ENCODE peak calls at places on chromosomes 3 and 15, in seven cellular contexts. R, F, V, S, B, P and W are unnamed samples.

GRCh38 chr15:42843699-42844098 is 76.9 kb downstream of the TTBK2 start:
- DNase-seq in F (no peak), B (no peak), R (no peak), V (no peak), P (peak), S (no peak), W (no peak)

GRCh38 chr3:184040010-184040409 is 8.5 kb downstream of the HTR3D start:
- DNase-seq in P (peak), R (no peak), S (no peak), F (peak), B (no peak), V (peak), W (peak)

GRCh38 chr3:175743733-175744400 is 884.7 kb downstream of the NAALADL2 start:
- DNase-seq in S (no peak), R (no peak), P (no peak), B (no peak), F (peak), V (peak), W (no peak)

GRCh38 chr15:65870889-65871533 is 1.7 kb downstream of the RAB11A start:
- DNase-seq in S (peak), V (peak), B (no peak), F (peak), R (no peak), P (peak), W (no peak)

GRCh38 chr15:90249123-90249863 is at the start of gene TTLL13:
- DNase-seq in P (peak), F (peak), R (peak), S (no peak), B (peak), V (peak), W (peak)

GRCh38 chr3:11331101-11331500 is 58.9 kb downstream of the ATG7 start:
- DNase-seq in B (no peak), V (peak), P (no peak), R (no peak), F (no peak), S (no peak), W (no peak)

GRCh38 chr15:78629031-78629715 is 8.4 kb upstream of the CHRNA3 start:
- DNase-seq in P (no peak), F (no peak), S (no peak), V (no peak), B (no peak), R (no peak), W (no peak)

GRCh38 chr3:170502297-170502696 is 83.6 kb downstream of the SLC7A14 start:
- DNase-seq in B (no peak), S (no peak), P (no peak), R (no peak), V (peak), F (no peak), W (no peak)

GRCh38 chr3:72152551-72153476 is 367.9 kb upstream of the PROK2 start:
- DNase-seq in V (peak), F (peak), S (no peak), B (no peak), P (no peak), R (peak), W (no peak)

GRCh38 chr15:27955087-27955486 is 144.0 kb downstream of the OCA2 start:
- DNase-seq in B (no peak), S (no peak), P (no peak), V (no peak), R (no peak), F (no peak), W (no peak)

GRCh38 chr3:72154391-72155300 is 369.7 kb upstream of the PROK2 start:
- DNase-seq in R (no peak), B (no peak), S (no peak), P (no peak), F (no peak), V (peak), W (no peak)

GRCh38 chr3:20405731-20406130 is 219.7 kb upstream of the SGO1 start:
- DNase-seq in S (no peak), B (no peak), V (no peak), F (no peak), P (no peak), R (no peak), W (no peak)

GRCh38 chr15:80999623-81000036 is 1.1 kb upstream of the TLNRD1 start:
- DNase-seq in B (peak), V (no peak), S (peak), R (no peak), P (no peak), F (no peak), W (no peak)

GRCh38 chr3:178748874-178749273 is 212.6 kb downstream of the KCNMB2 start:
- DNase-seq in S (no peak), R (no peak), P (no peak), V (no peak), B (no peak), F (no peak), W (no peak)

GRCh38 chr15:56759450-56759845 is 26.1 kb upstream of the ZNF280D start:
- DNase-seq in V (peak), R (peak), B (no peak), F (no peak), S (no peak), P (no peak), W (peak)

GRCh38 chr15:22884344-22884743 is 45.9 kb downstream of the NIPA2 start:
- DNase-seq in S (no peak), R (no peak), B (no peak), V (no peak), P (no peak), F (no peak), W (no peak)

GRCh38 chr3:81816473-81817260 is 55.2 kb upstream of the GBE1 start:
- DNase-seq in V (peak), R (peak), S (no peak), B (no peak), F (no peak), P (no peak), W (no peak)

GRCh38 chr3:17132286-17133115 is 247.7 kb downstream of the PLCL2 start:
- DNase-seq in F (no peak), P (no peak), S (no peak), V (no peak), R (no peak), B (no peak), W (no peak)

GRCh38 chr3:63975705-63976104 is 47.6 kb downstream of the PSMD6 start:
- DNase-seq in P (no peak), V (no peak), B (no peak), S (no peak), R (peak), F (no peak), W (no peak)

GRCh38 chr3:170740726-170741591 is 129.0 kb downstream of the RPL22L1 start:
- DNase-seq in F (peak), V (peak), S (no peak), P (peak), R (peak), B (no peak), W (peak)

DNA sequence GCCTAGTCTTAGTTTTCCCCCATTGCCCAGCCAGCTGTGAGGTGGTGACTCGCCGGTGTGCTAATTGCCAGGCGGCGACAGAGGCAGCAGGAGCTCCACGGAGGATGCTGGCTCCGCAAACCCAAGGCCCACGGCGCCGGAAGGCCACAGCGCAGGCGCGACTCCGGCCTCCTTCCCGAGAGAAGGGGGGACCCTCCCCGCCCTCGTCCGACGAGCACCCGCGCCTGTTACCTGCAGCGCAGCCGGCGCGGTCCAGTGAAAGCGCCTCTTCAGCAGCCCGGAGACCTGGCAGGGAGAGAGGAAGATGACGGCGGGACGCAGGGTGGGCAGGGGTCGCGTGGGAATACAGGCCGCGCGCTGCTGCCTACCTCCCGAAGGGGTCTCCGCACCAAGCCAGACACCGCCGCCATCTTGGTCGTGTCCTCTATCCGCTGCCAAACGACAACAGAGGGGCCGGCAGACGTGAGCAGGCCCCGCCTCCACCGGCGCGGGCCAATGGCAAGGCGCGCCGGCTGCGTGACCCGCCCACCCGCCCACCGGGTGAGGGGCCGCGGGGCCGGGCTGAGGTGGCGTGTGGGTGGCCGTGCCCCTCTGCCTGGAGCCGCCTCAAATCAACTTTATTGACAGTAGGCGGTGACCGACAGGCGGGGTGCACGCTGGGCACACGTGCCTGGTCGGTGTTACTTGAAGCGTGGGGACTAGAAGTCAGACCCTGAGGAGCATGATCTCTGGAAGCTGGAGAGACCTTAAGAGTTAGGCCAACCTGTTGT is at the start of gene PDHB:
- DNase-seq in P (peak), S (peak), R (peak), V (peak), F (peak), B (peak), W (peak)
- TF ChIP-seq POLR2A in P (peak), S (peak), R (peak), V (peak), F (peak), B (peak), W (peak)

GRCh38 chr15:52255935-52256334 is 39.7 kb downstream of the MYO5C start:
- DNase-seq in B (no peak), F (no peak), S (no peak), V (no peak), P (no peak), R (no peak), W (no peak)

GRCh38 chr15:52252781-52253180 is 42.8 kb downstream of the MYO5C start:
- DNase-seq in B (no peak), S (no peak), P (no peak), V (peak), F (peak), R (no peak), W (peak)

GRCh38 chr15:52256366-52256765 is 39.2 kb downstream of the MYO5C start:
- DNase-seq in F (peak), S (peak), V (peak), R (peak), P (peak), B (peak), W (peak)

GRCh38 chr15:52255008-52255407 is 40.6 kb downstream of the MYO5C start:
- DNase-seq in P (no peak), S (no peak), B (no peak), F (no peak), V (peak), R (no peak), W (no peak)

GRCh38 chr15:52254331-52254730 is 41.3 kb downstream of the MYO5C start:
- DNase-seq in S (no peak), P (no peak), B (no peak), F (no peak), V (no peak), R (no peak), W (no peak)
- TF ChIP-seq POLR2A in S (no peak), P (no peak), B (no peak), F (no peak), V (no peak), R (no peak), W (no peak)

DNA sequence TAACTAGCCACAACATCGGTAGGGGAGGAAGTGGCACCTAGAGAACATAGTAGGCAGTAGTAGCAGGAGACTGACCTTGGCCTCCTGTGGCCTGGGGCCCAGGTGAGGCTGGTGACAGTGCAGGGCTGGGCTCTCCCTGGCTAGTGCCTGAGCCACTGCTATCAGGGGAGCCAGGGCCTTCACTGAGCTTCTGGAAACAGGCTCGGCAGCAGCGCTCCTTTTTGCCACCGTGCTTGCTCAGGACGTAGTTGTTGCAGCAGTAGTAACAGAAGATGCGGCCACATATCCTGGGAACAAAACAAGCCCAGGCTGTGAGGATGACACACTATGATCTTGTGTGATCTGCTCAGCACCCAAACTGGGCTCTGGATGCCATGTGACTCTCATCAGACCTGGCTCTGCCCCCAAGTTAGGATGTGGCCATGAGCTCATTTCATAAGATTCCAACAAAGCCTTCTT is 15.1 kb downstream of the CXCR6 start:
- DNase-seq in F (no peak), R (no peak), S (no peak), P (no peak), V (peak), B (no peak), W (no peak)
- TF ChIP-seq POLR2A in F (no peak), R (no peak), S (no peak), P (no peak), V (no peak), B (no peak), W (no peak)

DNA sequence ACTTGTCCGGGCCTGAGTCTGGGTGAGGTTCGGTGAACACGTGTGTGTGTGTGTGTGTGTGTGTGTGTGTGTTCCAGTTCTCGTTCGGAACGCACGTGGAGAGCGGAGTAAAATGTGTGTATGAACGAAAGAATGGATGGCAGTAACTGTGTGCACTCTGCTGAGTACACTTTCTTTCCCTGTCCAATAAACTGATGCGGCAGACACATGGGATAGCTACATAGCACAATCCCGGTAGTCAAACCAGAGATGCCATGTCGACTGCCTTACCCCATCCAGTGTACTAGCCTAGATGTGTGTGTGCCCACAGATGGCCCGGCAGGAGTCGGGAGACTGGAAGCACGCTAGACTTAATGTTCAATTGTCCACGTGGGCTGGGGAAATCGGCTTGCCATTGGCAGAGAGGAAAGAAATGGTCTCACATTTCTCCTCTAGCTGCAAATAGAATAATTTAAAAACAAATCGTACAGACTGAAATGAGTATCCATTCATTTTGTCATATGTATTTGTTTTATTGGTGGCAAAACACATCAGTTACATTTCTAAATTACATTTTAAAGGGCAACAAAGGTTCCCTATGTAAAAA is 579 bp upstream of the GOLIM4 start:
- DNase-seq in R (peak), S (peak), V (peak), B (peak), P (no peak), F (peak), W (peak)
- TF ChIP-seq POLR2A in R (no peak), S (no peak), V (no peak), B (no peak), P (peak), F (peak), W (peak)

GRCh38 chr3:13484861-13485590 is 4.9 kb downstream of the HDAC11 start:
- DNase-seq in P (peak), V (peak), R (peak), S (no peak), B (peak), F (no peak), W (peak)
- TF ChIP-seq POLR2A in P (peak), V (no peak), R (peak), S (no peak), B (no peak), F (no peak), W (no peak)

GRCh38 chr15:29570931-29571727 is 251.1 kb downstream of the TJP1 start:
- DNase-seq in V (no peak), F (peak), P (no peak), R (no peak), S (no peak), B (no peak), W (no peak)
- TF ChIP-seq POLR2A in V (no peak), F (no peak), P (no peak), R (no peak), S (no peak), B (no peak), W (no peak)